ENCODE peak calls at places on chromosomes 16 and 17, in four cellular contexts. One of them, this sample, is unnamed.

GRCh38 chr16:89605186-89605970 is 8.1 kb upstream of the DPEP1 start:
- DNase-seq in T-helper 2 cell: no peak
- DNase-seq in GM12865: no peak
- DNase-seq in IMR-90: no peak
- DNase-seq in this sample: no peak

GRCh38 chr17:28993013-28993600 is 12.7 kb downstream of the SEZ6 start:
- DNase-seq in T-helper 2 cell: no peak
- DNase-seq in IMR-90: no peak
- DNase-seq in GM12865: no peak
- DNase-seq in this sample: no peak

GRCh38 chr17:81635431-81635830 is 1.5 kb downstream of the NPLOC4 start:
- DNase-seq in T-helper 2 cell: no peak
- DNase-seq in IMR-90: no peak
- DNase-seq in GM12865: no peak
- DNase-seq in this sample: no peak

GRCh38 chr16:68093816-68094613 is 8.8 kb downstream of the NFATC3 start:
- DNase-seq in GM12865: no peak
- DNase-seq in T-helper 2 cell: no peak
- DNase-seq in IMR-90: peak; percentile 69
- DNase-seq in this sample: peak; percentile 50

GRCh38 chr16:19479302-19479721 is 42.6 kb downstream of the GDE1 start:
- DNase-seq in T-helper 2 cell: no peak
- DNase-seq in IMR-90: no peak
- DNase-seq in GM12865: no peak
- DNase-seq in this sample: no peak

GRCh38 chr17:78979780-78980623 is at the start of gene LGALS3BP:
- DNase-seq in GM12865: no peak
- DNase-seq in IMR-90: peak; percentile 78
- DNase-seq in T-helper 2 cell: no peak
- DNase-seq in this sample: peak; percentile 88

GRCh38 chr17:65078441-65079160 is 22.1 kb upstream of the GNA13 start:
- DNase-seq in T-helper 2 cell: no peak
- DNase-seq in GM12865: no peak
- DNase-seq in IMR-90: peak; percentile 78
- DNase-seq in this sample: peak; percentile 80

GRCh38 chr17:4584125-4584834 is at the start of gene SMTNL2:
- DNase-seq in GM12865: no peak
- DNase-seq in IMR-90: no peak
- DNase-seq in T-helper 2 cell: no peak
- DNase-seq in this sample: no peak

GRCh38 chr16:30721606-30722005 is 22.6 kb downstream of the SRCAP start:
- DNase-seq in GM12865: no peak
- DNase-seq in T-helper 2 cell: no peak
- DNase-seq in IMR-90: peak; percentile 16
- DNase-seq in this sample: no peak

GRCh38 chr16:11030990-11031510 is 86.7 kb downstream of the CLEC16A start:
- DNase-seq in T-helper 2 cell: no peak
- DNase-seq in IMR-90: no peak
- DNase-seq in GM12865: no peak
- DNase-seq in this sample: no peak

GRCh38 chr17:83096401-83097220 is 17.2 kb downstream of the METRNL start:
- DNase-seq in T-helper 2 cell: no peak
- DNase-seq in GM12865: no peak
- DNase-seq in IMR-90: no peak
- DNase-seq in this sample: no peak

GRCh38 chr16:89686520-89687091 is at the start of gene CDK10:
- DNase-seq in IMR-90: peak; percentile 76
- DNase-seq in GM12865: peak; percentile 88
- DNase-seq in T-helper 2 cell: peak; percentile 82
- DNase-seq in this sample: peak; percentile 89

GRCh38 chr17:3923466-3924190 is 7.4 kb upstream of the P2RX1 start:
- DNase-seq in IMR-90: no peak
- DNase-seq in GM12865: no peak
- DNase-seq in T-helper 2 cell: no peak
- DNase-seq in this sample: no peak

GRCh38 chr17:76405967-76406647 is 21.7 kb downstream of the SPHK1 start:
- DNase-seq in IMR-90: peak; percentile 35
- DNase-seq in T-helper 2 cell: no peak
- DNase-seq in GM12865: peak; percentile 47
- DNase-seq in this sample: no peak

GRCh38 chr17:69654981-69655581 is 240.6 kb downstream of the MAP2K6 start:
- DNase-seq in IMR-90: peak; percentile 95
- DNase-seq in GM12865: no peak
- DNase-seq in T-helper 2 cell: no peak
- DNase-seq in this sample: peak; percentile 83

GRCh38 chr17:56896968-56897359 is 16.9 kb downstream of the TRIM25 start:
- DNase-seq in IMR-90: no peak
- DNase-seq in T-helper 2 cell: no peak
- DNase-seq in GM12865: no peak
- DNase-seq in this sample: no peak

GRCh38 chr17:57696050-57696449 is 49.0 kb downstream of the CCDC182 start:
- DNase-seq in GM12865: no peak
- DNase-seq in IMR-90: no peak
- DNase-seq in T-helper 2 cell: no peak
- DNase-seq in this sample: no peak

GRCh38 chr16:5333991-5334390 is 236.4 kb upstream of the EEF2KMT start:
- DNase-seq in T-helper 2 cell: no peak
- DNase-seq in IMR-90: no peak
- DNase-seq in GM12865: no peak
- DNase-seq in this sample: no peak

GRCh38 chr16:88007321-88007731 is 56.1 kb downstream of the BANP start:
- DNase-seq in IMR-90: no peak
- DNase-seq in GM12865: no peak
- DNase-seq in T-helper 2 cell: no peak
- DNase-seq in this sample: no peak

GRCh38 chr17:3534881-3535252 is 22.7 kb downstream of the TRPV3 start:
- DNase-seq in GM12865: peak; percentile 38
- DNase-seq in IMR-90: peak; percentile 10
- DNase-seq in T-helper 2 cell: no peak
- DNase-seq in this sample: peak; percentile 72

GRCh38 chr17:35893751-35894150 is 13.6 kb upstream of the CCL5 start:
- DNase-seq in T-helper 2 cell: no peak
- DNase-seq in GM12865: no peak
- DNase-seq in IMR-90: no peak
- DNase-seq in this sample: no peak

GRCh38 chr17:60823520-60823919 is 145.9 kb downstream of the BCAS3 start:
- DNase-seq in GM12865: no peak
- DNase-seq in T-helper 2 cell: no peak
- DNase-seq in IMR-90: no peak
- DNase-seq in this sample: no peak

GRCh38 chr17:44758414-44759095 is at the start of gene ADAM11:
- DNase-seq in IMR-90: no peak
- DNase-seq in GM12865: no peak
- DNase-seq in T-helper 2 cell: no peak
- DNase-seq in this sample: no peak

GRCh38 chr16:85114909-85115567 is 2.8 kb upstream of the CIBAR2 start:
- DNase-seq in GM12865: peak; percentile 90
- DNase-seq in T-helper 2 cell: peak; percentile 49
- DNase-seq in IMR-90: peak; percentile 74
- DNase-seq in this sample: peak; percentile 84

GRCh38 chr17:58325289-58325726 is 3.3 kb downstream of the TSPOAP1 start:
- DNase-seq in T-helper 2 cell: no peak
- DNase-seq in IMR-90: no peak
- DNase-seq in GM12865: peak; percentile 26
- DNase-seq in this sample: no peak

GRCh38 chr16:80751167-80751566 is 53.2 kb downstream of the CDYL2 start:
- DNase-seq in IMR-90: peak; percentile 47
- DNase-seq in T-helper 2 cell: no peak
- DNase-seq in GM12865: no peak
- DNase-seq in this sample: peak; percentile 2